ENCODE peak calls at places on chromosomes 4 and X, in seven cellular contexts. D is aorta; L is CD4-positive, alpha-beta memory T cell; I is NCI-H2171 treated with DMSO at 0.1 percent for 48 hours; Z is hypothalamus; N is neural crest cell; V is dorsolateral prefrontal cortex. S is an unnamed sample.

GRCh38 chrX:47483310-47484268 is 567 bp upstream of the ZNF41 start:
- DNase-seq in D (peak), L (no peak), I (no peak), Z (no peak), N (peak), V (no peak), S (no peak)

GRCh38 chrX:112643721-112644120 is 36.0 kb downstream of the LHFPL1 start:
- DNase-seq in D (no peak), L (no peak), I (no peak), Z (no peak), N (no peak), V (no peak), S (no peak)

GRCh38 chrX:120514236-120514635 is 45.1 kb upstream of the LAMP2 start:
- DNase-seq in D (no peak), L (no peak), I (no peak), Z (no peak), N (no peak), V (no peak), S (no peak)

GRCh38 chrX:119990409-119990994 is 47.0 kb upstream of the NKAP start:
- DNase-seq in D (peak), L (no peak), I (no peak), Z (no peak), N (no peak), V (no peak), S (no peak)

GRCh38 chr4:184896868-184897715 is 71.3 kb upstream of the ACSL1 start:
- DNase-seq in D (no peak), L (no peak), I (no peak), Z (no peak), N (no peak), V (no peak), S (no peak)

GRCh38 chr4:60938621-60939020 is 261.5 kb upstream of the ADGRL3 start:
- DNase-seq in D (no peak), L (no peak), I (no peak), Z (no peak), N (no peak), V (no peak), S (no peak)

GRCh38 chrX:100685284-100685996 is 41.4 kb downstream of the SRPX2 start:
- DNase-seq in D (no peak), L (peak), I (peak), Z (peak), N (peak), V (peak), S (peak)

GRCh38 chrX:96985046-96985445 is 101.3 kb downstream of the RPA4 start:
- DNase-seq in D (no peak), L (no peak), I (no peak), Z (no peak), N (no peak), V (no peak), S (no peak)

GRCh38 chrX:499870-500364 is 113.2 kb upstream of the PPP2R3B start:
- DNase-seq in D (no peak), L (no peak), I (no peak), Z (no peak), N (no peak), V (no peak), S (no peak)

GRCh38 chr4:8340721-8341680 is 71.4 kb downstream of the HTRA3 start:
- DNase-seq in D (no peak), L (no peak), I (no peak), Z (peak), N (no peak), V (peak), S (peak)

GRCh38 chr4:67861513-67861912 is 22.3 kb downstream of the TMPRSS11D start:
- DNase-seq in D (no peak), L (no peak), I (no peak), Z (no peak), N (no peak), V (no peak), S (no peak)

GRCh38 chrX:129845616-129846190 is 2.0 kb upstream of the ZDHHC9 start:
- DNase-seq in D (no peak), L (no peak), I (no peak), Z (no peak), N (no peak), V (no peak), S (no peak)

GRCh38 chr4:76366737-76367136 is 54.2 kb downstream of the CCDC158 start:
- DNase-seq in D (no peak), L (no peak), I (no peak), Z (no peak), N (no peak), V (no peak), S (no peak)

GRCh38 chr4:146407669-146408084 is 114.1 kb downstream of the SLC10A7 start:
- DNase-seq in D (no peak), L (no peak), I (no peak), Z (no peak), N (no peak), V (no peak), S (no peak)

GRCh38 chr4:1449475-1449832 is 43.2 kb upstream of the NKX1-1 start:
- DNase-seq in D (no peak), L (no peak), I (no peak), Z (no peak), N (no peak), V (no peak), S (no peak)

GRCh38 chr4:11720292-11720691 is 291.6 kb upstream of the HS3ST1 start:
- DNase-seq in D (no peak), L (no peak), I (peak), Z (no peak), N (no peak), V (no peak), S (no peak)

GRCh38 chr4:139560396-139561084 is 4.5 kb upstream of the SETD7 start:
- DNase-seq in D (no peak), L (peak), I (no peak), Z (no peak), N (no peak), V (no peak), S (no peak)